ENCODE peak calls at places on chromosomes 12 and 14, in ten cellular contexts. S, A, K, W, Q, T, F, N, Y and B are unnamed samples.

GRCh38 chr12:87756111-87756510 is 273.1 kb downstream of the C12orf50 start:
- DNase-seq in Q (no peak), K (no peak), T (no peak), S (no peak), Y (no peak), A (peak; percentile 100), N (no peak), W (no peak), F (no peak), B (peak; percentile 27)

GRCh38 chr12:93135286-93136239 is 206.5 kb upstream of the EEA1 start:
- DNase-seq in K (peak; percentile 90), Y (peak; percentile 6), W (no peak), N (peak; percentile 76), F (no peak), A (peak; percentile 81), S (no peak), Q (peak; percentile 91), T (no peak), B (peak; percentile 58)

GRCh38 chr12:114185036-114185435 is 218.9 kb upstream of the RBM19 start:
- DNase-seq in S (no peak), A (no peak), T (no peak), W (no peak), Y (no peak), F (no peak), N (no peak), Q (no peak), K (no peak), B (no peak)

GRCh38 chr12:11150832-11151231 is 16.4 kb upstream of the TAS2R30 start:
- DNase-seq in S (no peak), Y (no peak), T (no peak), A (no peak), F (no peak), K (no peak), Q (no peak), N (no peak), W (no peak), B (no peak)

GRCh38 chr12:119393685-119394084 is 59.2 kb downstream of the CCDC60 start:
- DNase-seq in T (no peak), W (no peak), Q (no peak), F (no peak), Y (no peak), A (no peak), N (no peak), K (no peak), S (no peak), B (no peak)

GRCh38 chr12:44287545-44287944 is 451.7 kb downstream of the TMEM117 start:
- DNase-seq in A (no peak), S (no peak), Y (no peak), F (no peak), N (no peak), T (no peak), Q (no peak), K (no peak), W (no peak), B (peak; percentile 58)

GRCh38 chr14:92551066-92551841 is 37.7 kb downstream of the RIN3 start:
- DNase-seq in Y (no peak), K (no peak), A (no peak), S (no peak), F (no peak), W (no peak), T (peak; percentile 73), N (no peak), Q (no peak), B (no peak)

GRCh38 chr12:105555556-105555973 is 225.1 kb downstream of the C12orf75 start:
- DNase-seq in W (no peak), K (peak; percentile 63), A (no peak), N (no peak), Q (peak; percentile 21), T (no peak), Y (peak; percentile 8), F (no peak), S (no peak), B (peak; percentile 40)

GRCh38 chr12:75568387-75568786 is 57.0 kb upstream of the KRR1 start:
- DNase-seq in A (peak; percentile 58), T (no peak), F (no peak), Y (no peak), N (no peak), Q (no peak), K (no peak), W (no peak), S (no peak), B (peak; percentile 40)

GRCh38 chr14:37252434-37252833 is 54.7 kb downstream of the MIPOL1 start:
- DNase-seq in W (no peak), T (no peak), K (peak; percentile 10), Y (no peak), A (no peak), Q (no peak), N (no peak), S (no peak), F (no peak), B (no peak)

GRCh38 chr12:132955094-132955932 is 793 bp downstream of the ZNF605 start:
- DNase-seq in T (peak; percentile 49), N (peak; percentile 14), A (peak; percentile 78), Y (peak; percentile 55), W (no peak), Q (peak; percentile 61), F (peak; percentile 72), K (peak; percentile 60), S (peak; percentile 8), B (peak; percentile 57)

GRCh38 chr14:90450151-90450550 is 53.3 kb downstream of the CALM1 start:
- DNase-seq in N (no peak), W (no peak), A (no peak), K (no peak), Q (no peak), S (no peak), T (no peak), F (peak; percentile 44), Y (no peak), B (no peak)

GRCh38 chr14:45970589-45970988 is 681.0 kb downstream of the RPL10L start:
- DNase-seq in T (no peak), F (no peak), N (no peak), S (no peak), W (no peak), Q (no peak), Y (no peak), K (no peak), A (no peak), B (no peak)

GRCh38 chr14:41785696-41786095 is 179.0 kb downstream of the LRFN5 start:
- DNase-seq in Y (no peak), N (no peak), F (no peak), W (no peak), T (no peak), K (no peak), A (peak; percentile 7), Q (peak; percentile 10), S (no peak), B (no peak)

GRCh38 chr14:38629412-38629811 is 373.5 kb upstream of the CLEC14A start:
- DNase-seq in N (no peak), F (no peak), Y (no peak), K (no peak), Q (no peak), A (no peak), W (no peak), T (no peak), S (no peak), B (no peak)

GRCh38 chr14:53183611-53184010 is 30.5 kb upstream of the DDHD1 start:
- DNase-seq in Y (no peak), N (no peak), T (no peak), A (peak; percentile 20), Q (no peak), W (no peak), F (no peak), K (no peak), S (no peak), B (no peak)

GRCh38 chr12:122449317-122449716 is 26.8 kb upstream of the CLIP1 start:
- DNase-seq in W (no peak), Q (peak; percentile 82), Y (peak; percentile 62), K (peak; percentile 38), N (peak; percentile 66), S (no peak), F (peak; percentile 1), T (no peak), A (peak; percentile 93), B (peak; percentile 99)
- TF ChIP-seq CTCF in W (no peak), Q (no peak), Y (peak; percentile 13), K (no peak), N (no peak), S (no peak), F (no peak), T (no peak), A (no peak), B (peak; percentile 9)

GRCh38 chr12:127127887-127128286 is 1139.1 kb upstream of the TMEM132C start:
- DNase-seq in S (no peak), F (no peak), K (no peak), Q (no peak), W (no peak), A (no peak), N (no peak), Y (no peak), T (no peak), B (no peak)

GRCh38 chr12:127130506-127131100 is 1136.4 kb upstream of the TMEM132C start:
- DNase-seq in T (no peak), A (no peak), F (no peak), N (no peak), S (no peak), W (no peak), K (no peak), Y (no peak), Q (no peak), B (no peak)

DNA sequence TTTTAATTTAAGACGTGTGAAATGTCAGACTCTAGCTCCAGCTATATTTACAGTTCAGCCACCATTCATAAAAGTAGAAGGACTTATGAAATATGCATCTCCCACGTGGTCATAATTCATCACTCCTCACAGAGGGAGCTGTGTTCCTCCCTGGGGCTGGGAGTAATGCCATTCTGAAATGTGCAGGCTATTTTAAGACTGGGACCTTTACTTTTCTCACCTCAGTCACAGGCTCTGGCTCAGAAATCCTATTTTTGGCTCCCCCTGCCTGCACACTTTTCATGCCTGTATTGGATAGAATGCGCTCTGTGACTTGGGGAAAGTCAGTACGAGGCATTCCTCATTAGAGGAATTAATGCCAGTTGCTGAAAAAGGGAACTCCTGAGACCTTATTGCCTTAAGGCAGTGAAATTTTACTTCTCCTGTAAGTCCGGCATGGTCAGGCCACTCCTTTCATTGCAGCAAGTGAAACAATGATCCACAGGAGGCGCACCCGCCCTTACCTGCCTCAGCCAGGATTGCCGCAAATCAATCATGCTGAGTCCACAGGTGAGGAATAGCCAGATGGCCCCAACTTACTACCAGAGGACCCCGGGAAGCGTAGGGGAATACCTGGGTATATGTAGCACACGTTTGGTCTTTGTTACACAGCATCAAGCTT is 1133.2 kb upstream of the TMEM132C start:
- DNase-seq in N (no peak), F (no peak), S (no peak), T (no peak), W (no peak), Q (no peak), K (no peak), Y (no peak), A (peak; percentile 8), B (peak; percentile 38)
- TF ChIP-seq CTCF in N (no peak), F (no peak), S (no peak), T (no peak), W (no peak), Q (no peak), K (no peak), Y (no peak), A (peak; percentile 5), B (no peak)

GRCh38 chr12:123390415-123391093 is 6.6 kb downstream of the KMT5A start:
- DNase-seq in F (no peak), A (peak; percentile 23), K (peak; percentile 64), T (no peak), W (no peak), Q (no peak), Y (no peak), S (peak; percentile 7), N (no peak), B (peak; percentile 35)
- TF ChIP-seq CTCF in F (no peak), A (peak; percentile 12), K (no peak), T (no peak), W (no peak), Q (no peak), Y (no peak), S (no peak), N (no peak), B (no peak)

GRCh38 chr14:104078031-104078455 is 7.5 kb upstream of the ASPG start:
- DNase-seq in S (peak; percentile 90), Q (peak; percentile 86), N (peak; percentile 72), W (peak; percentile 92), F (peak; percentile 92), K (peak; percentile 81), A (peak; percentile 94), T (peak; percentile 95), Y (peak; percentile 89), B (peak; percentile 80)
- TF ChIP-seq CTCF in S (peak; percentile 99), Q (peak; percentile 99), N (peak; percentile 100), W (peak; percentile 99), F (peak; percentile 100), K (peak; percentile 100), A (peak; percentile 100), T (peak; percentile 100), Y (peak; percentile 98), B (peak; percentile 100)